ENCODE peak calls at places on chromosomes 7 and 10, in ten cellular contexts. One of them, this sample, is unnamed.

GRCh38 chr7:118969370-118969769 is 744.9 kb downstream of the ANKRD7 start:
- DNase-seq in CD8-positive, alpha-beta T cell: no peak
- DNase-seq in astrocyte: no peak
- DNase-seq in adrenal gland: no peak
- DNase-seq in H9: no peak
- DNase-seq in aorta: no peak
- DNase-seq in neural progenitor cell: no peak
- DNase-seq in heart left ventricle: no peak
- DNase-seq in gastrocnemius medialis: no peak
- DNase-seq in heart right ventricle: no peak
- DNase-seq in this sample: no peak

GRCh38 chr10:7408003-7408493 is 2.8 kb downstream of the SFMBT2 start:
- DNase-seq in gastrocnemius medialis: no peak
- DNase-seq in heart left ventricle: peak; percentile 68
- DNase-seq in H9: peak; percentile 55
- DNase-seq in astrocyte: peak; percentile 36
- DNase-seq in neural progenitor cell: peak; percentile 64
- DNase-seq in adrenal gland: peak; percentile 56
- DNase-seq in heart right ventricle: peak; percentile 65
- DNase-seq in aorta: peak; percentile 82
- DNase-seq in CD8-positive, alpha-beta T cell: peak; percentile 60
- DNase-seq in this sample: peak; percentile 17

GRCh38 chr10:19204239-19204917 is 155.8 kb downstream of the MALRD1 start:
- DNase-seq in heart right ventricle: no peak
- DNase-seq in CD8-positive, alpha-beta T cell: no peak
- DNase-seq in astrocyte: peak; percentile 57
- DNase-seq in H9: no peak
- DNase-seq in heart left ventricle: no peak
- DNase-seq in neural progenitor cell: no peak
- DNase-seq in aorta: no peak
- DNase-seq in gastrocnemius medialis: no peak
- DNase-seq in adrenal gland: no peak
- DNase-seq in this sample: no peak

GRCh38 chr7:38335490-38336135 is 62.2 kb upstream of the TARP start:
- DNase-seq in neural progenitor cell: peak; percentile 92
- DNase-seq in adrenal gland: peak; percentile 85
- DNase-seq in heart right ventricle: peak; percentile 75
- DNase-seq in CD8-positive, alpha-beta T cell: peak; percentile 79
- DNase-seq in gastrocnemius medialis: peak; percentile 40
- DNase-seq in H9: peak; percentile 97
- DNase-seq in astrocyte: peak; percentile 75
- DNase-seq in heart left ventricle: peak; percentile 89
- DNase-seq in aorta: peak; percentile 93
- DNase-seq in this sample: peak; percentile 86

GRCh38 chr10:4595920-4596319 is 230.1 kb upstream of the AKR1E2 start:
- DNase-seq in gastrocnemius medialis: no peak
- DNase-seq in adrenal gland: no peak
- DNase-seq in aorta: no peak
- DNase-seq in neural progenitor cell: no peak
- DNase-seq in CD8-positive, alpha-beta T cell: no peak
- DNase-seq in H9: no peak
- DNase-seq in astrocyte: no peak
- DNase-seq in heart right ventricle: no peak
- DNase-seq in heart left ventricle: no peak
- DNase-seq in this sample: no peak

GRCh38 chr7:138328215-138328614 is 131.8 kb upstream of the TRIM24 start:
- DNase-seq in heart right ventricle: no peak
- DNase-seq in aorta: no peak
- DNase-seq in neural progenitor cell: no peak
- DNase-seq in adrenal gland: no peak
- DNase-seq in gastrocnemius medialis: no peak
- DNase-seq in heart left ventricle: no peak
- DNase-seq in astrocyte: no peak
- DNase-seq in CD8-positive, alpha-beta T cell: no peak
- DNase-seq in H9: no peak
- DNase-seq in this sample: no peak

GRCh38 chr10:102269017-102269416 is 23.7 kb downstream of the GBF1 start:
- DNase-seq in aorta: no peak
- DNase-seq in adrenal gland: no peak
- DNase-seq in neural progenitor cell: no peak
- DNase-seq in CD8-positive, alpha-beta T cell: no peak
- DNase-seq in heart right ventricle: no peak
- DNase-seq in astrocyte: no peak
- DNase-seq in gastrocnemius medialis: peak; percentile 19
- DNase-seq in H9: no peak
- DNase-seq in heart left ventricle: no peak
- DNase-seq in this sample: no peak

GRCh38 chr7:139639563-139639962 is 116.1 kb downstream of the CLEC2L start:
- DNase-seq in astrocyte: no peak
- DNase-seq in adrenal gland: no peak
- DNase-seq in CD8-positive, alpha-beta T cell: no peak
- DNase-seq in H9: no peak
- DNase-seq in aorta: no peak
- DNase-seq in heart left ventricle: no peak
- DNase-seq in neural progenitor cell: no peak
- DNase-seq in heart right ventricle: no peak
- DNase-seq in gastrocnemius medialis: no peak
- DNase-seq in this sample: no peak

GRCh38 chr7:44291733-44292395 is 33.5 kb downstream of the CAMK2B start:
- DNase-seq in H9: no peak
- DNase-seq in CD8-positive, alpha-beta T cell: peak; percentile 0
- DNase-seq in heart right ventricle: no peak
- DNase-seq in heart left ventricle: no peak
- DNase-seq in aorta: no peak
- DNase-seq in gastrocnemius medialis: no peak
- DNase-seq in astrocyte: no peak
- DNase-seq in neural progenitor cell: peak; percentile 1
- DNase-seq in adrenal gland: peak; percentile 1
- DNase-seq in this sample: no peak

GRCh38 chr7:5396542-5396941 is 27.1 kb downstream of the TNRC18 start:
- DNase-seq in CD8-positive, alpha-beta T cell: peak; percentile 69
- DNase-seq in H9: no peak
- DNase-seq in astrocyte: no peak
- DNase-seq in heart right ventricle: no peak
- DNase-seq in neural progenitor cell: no peak
- DNase-seq in gastrocnemius medialis: no peak
- DNase-seq in adrenal gland: no peak
- DNase-seq in heart left ventricle: no peak
- DNase-seq in aorta: no peak
- DNase-seq in this sample: peak; percentile 30

GRCh38 chr7:133582766-133583523 is 330.1 kb downstream of the EXOC4 start:
- DNase-seq in heart left ventricle: no peak
- DNase-seq in CD8-positive, alpha-beta T cell: no peak
- DNase-seq in gastrocnemius medialis: no peak
- DNase-seq in astrocyte: peak; percentile 84
- DNase-seq in neural progenitor cell: no peak
- DNase-seq in adrenal gland: no peak
- DNase-seq in heart right ventricle: no peak
- DNase-seq in aorta: no peak
- DNase-seq in H9: no peak
- DNase-seq in this sample: no peak

GRCh38 chr7:126569402-126569801 is 683.3 kb downstream of the GRM8 start:
- DNase-seq in adrenal gland: no peak
- DNase-seq in heart left ventricle: no peak
- DNase-seq in H9: no peak
- DNase-seq in astrocyte: peak; percentile 2
- DNase-seq in gastrocnemius medialis: no peak
- DNase-seq in CD8-positive, alpha-beta T cell: no peak
- DNase-seq in heart right ventricle: no peak
- DNase-seq in neural progenitor cell: no peak
- DNase-seq in aorta: no peak
- DNase-seq in this sample: no peak

GRCh38 chr10:21368728-21369425 is 156.6 kb downstream of the SKIDA1 start:
- DNase-seq in adrenal gland: peak; percentile 86
- DNase-seq in heart left ventricle: no peak
- DNase-seq in astrocyte: peak; percentile 21
- DNase-seq in H9: no peak
- DNase-seq in gastrocnemius medialis: no peak
- DNase-seq in CD8-positive, alpha-beta T cell: no peak
- DNase-seq in heart right ventricle: no peak
- DNase-seq in neural progenitor cell: no peak
- DNase-seq in aorta: no peak
- DNase-seq in this sample: no peak

GRCh38 chr7:35993663-35994622 is 159.1 kb upstream of the EEPD1 start:
- DNase-seq in adrenal gland: no peak
- DNase-seq in heart right ventricle: no peak
- DNase-seq in neural progenitor cell: peak; percentile 38
- DNase-seq in gastrocnemius medialis: no peak
- DNase-seq in heart left ventricle: no peak
- DNase-seq in aorta: no peak
- DNase-seq in CD8-positive, alpha-beta T cell: no peak
- DNase-seq in astrocyte: no peak
- DNase-seq in H9: no peak
- DNase-seq in this sample: no peak

GRCh38 chr10:32905466-32905865 is 52.6 kb downstream of the ITGB1 start:
- DNase-seq in CD8-positive, alpha-beta T cell: no peak
- DNase-seq in heart left ventricle: no peak
- DNase-seq in aorta: no peak
- DNase-seq in neural progenitor cell: no peak
- DNase-seq in heart right ventricle: no peak
- DNase-seq in H9: no peak
- DNase-seq in astrocyte: no peak
- DNase-seq in gastrocnemius medialis: no peak
- DNase-seq in adrenal gland: no peak
- DNase-seq in this sample: no peak

GRCh38 chr7:31126976-31127375 is 74.9 kb downstream of the ADCYAP1R1 start:
- DNase-seq in gastrocnemius medialis: no peak
- DNase-seq in heart left ventricle: no peak
- DNase-seq in neural progenitor cell: no peak
- DNase-seq in aorta: no peak
- DNase-seq in astrocyte: peak; percentile 12
- DNase-seq in heart right ventricle: no peak
- DNase-seq in H9: no peak
- DNase-seq in adrenal gland: no peak
- DNase-seq in CD8-positive, alpha-beta T cell: no peak
- DNase-seq in this sample: no peak

GRCh38 chr10:59360605-59361515 is 1.5 kb downstream of the FAM13C start:
- DNase-seq in aorta: no peak
- DNase-seq in heart right ventricle: no peak
- DNase-seq in neural progenitor cell: peak; percentile 8
- DNase-seq in adrenal gland: peak; percentile 53
- DNase-seq in CD8-positive, alpha-beta T cell: no peak
- DNase-seq in gastrocnemius medialis: peak; percentile 32
- DNase-seq in H9: no peak
- DNase-seq in astrocyte: peak; percentile 25
- DNase-seq in heart left ventricle: no peak
- DNase-seq in this sample: no peak

GRCh38 chr7:56491636-56492425 is 375.6 kb upstream of the NUPR2 start:
- DNase-seq in adrenal gland: no peak
- DNase-seq in neural progenitor cell: no peak
- DNase-seq in gastrocnemius medialis: no peak
- DNase-seq in CD8-positive, alpha-beta T cell: no peak
- DNase-seq in heart left ventricle: no peak
- DNase-seq in heart right ventricle: no peak
- DNase-seq in aorta: no peak
- DNase-seq in H9: no peak
- DNase-seq in astrocyte: no peak
- DNase-seq in this sample: no peak
- H3K9me3 ChIP-seq in adrenal gland: no peaks in the 10 kb centered on the region
- H3K9me3 ChIP-seq in neural progenitor cell: peaks cover 17% of the 10 kb centered on the region
- H3K9me3 ChIP-seq in gastrocnemius medialis: no peaks in the 10 kb centered on the region
- H3K9me3 ChIP-seq in CD8-positive, alpha-beta T cell: no peaks in the 10 kb centered on the region
- H3K9me3 ChIP-seq in heart left ventricle: peaks cover 40% of the 10 kb centered on the region
- H3K9me3 ChIP-seq in heart right ventricle: peaks cover 59% of the 10 kb centered on the region
- H3K9me3 ChIP-seq in aorta: peaks cover 8% of the 10 kb centered on the region
- H3K9me3 ChIP-seq in H9: peaks cover 87% of the 10 kb centered on the region
- H3K9me3 ChIP-seq in astrocyte: peaks cover 34% of the 10 kb centered on the region
- H3K9me3 ChIP-seq in this sample: no peaks in the 10 kb centered on the region

GRCh38 chr7:131234719-131235488 is 92.8 kb upstream of the MKLN1 start:
- DNase-seq in CD8-positive, alpha-beta T cell: no peak
- DNase-seq in adrenal gland: no peak
- DNase-seq in heart left ventricle: no peak
- DNase-seq in aorta: no peak
- DNase-seq in H9: no peak
- DNase-seq in heart right ventricle: no peak
- DNase-seq in neural progenitor cell: no peak
- DNase-seq in gastrocnemius medialis: no peak
- DNase-seq in astrocyte: no peak
- DNase-seq in this sample: no peak
- H3K9me3 ChIP-seq in CD8-positive, alpha-beta T cell: no peaks in the 10 kb centered on the region
- H3K9me3 ChIP-seq in adrenal gland: no peaks in the 10 kb centered on the region
- H3K9me3 ChIP-seq in heart left ventricle: no peaks in the 10 kb centered on the region
- H3K9me3 ChIP-seq in aorta: peaks cover 3% of the 10 kb centered on the region
- H3K9me3 ChIP-seq in H9: no peaks in the 10 kb centered on the region
- H3K9me3 ChIP-seq in heart right ventricle: peaks cover 8% of the 10 kb centered on the region
- H3K9me3 ChIP-seq in neural progenitor cell: no peaks in the 10 kb centered on the region
- H3K9me3 ChIP-seq in gastrocnemius medialis: no peaks in the 10 kb centered on the region
- H3K9me3 ChIP-seq in astrocyte: no peaks in the 10 kb centered on the region
- H3K9me3 ChIP-seq in this sample: no peaks in the 10 kb centered on the region

DNA sequence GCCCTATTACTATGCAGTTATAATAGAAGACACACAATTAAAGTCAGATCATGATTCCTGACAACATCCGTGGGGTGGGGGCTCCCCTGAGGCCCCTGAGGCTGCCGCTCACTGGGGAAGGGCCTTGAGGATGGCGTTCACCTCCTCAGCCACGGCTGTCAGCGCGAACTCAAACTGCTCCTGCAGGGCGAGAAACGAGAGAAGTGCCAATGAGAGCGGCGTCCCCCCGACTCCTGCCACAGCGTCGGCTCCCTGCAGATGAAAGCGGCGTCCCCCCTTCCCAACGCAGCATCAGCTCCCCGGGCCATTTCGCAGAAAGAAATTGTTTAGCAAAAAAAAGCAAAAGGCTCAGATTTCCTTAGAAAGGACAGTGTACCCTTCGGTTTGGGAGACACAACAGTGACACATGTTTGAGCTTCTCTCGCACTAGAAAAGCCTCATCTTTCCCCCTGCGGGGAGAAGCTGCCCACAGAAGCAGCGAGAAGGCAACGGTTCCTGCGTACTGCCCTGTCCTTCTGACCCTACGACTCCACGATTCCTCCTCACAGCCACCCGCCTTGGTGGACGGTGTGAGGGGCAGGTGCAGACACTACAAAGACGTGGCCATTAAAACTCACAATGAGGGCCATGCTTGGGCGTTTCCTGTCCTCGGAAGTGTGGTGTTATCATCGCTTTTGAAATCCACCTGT is 203.9 kb downstream of the DNAJB6 start:
- DNase-seq in adrenal gland: no peak
- DNase-seq in heart left ventricle: no peak
- DNase-seq in gastrocnemius medialis: no peak
- DNase-seq in astrocyte: no peak
- DNase-seq in heart right ventricle: no peak
- DNase-seq in CD8-positive, alpha-beta T cell: no peak
- DNase-seq in H9: no peak
- DNase-seq in neural progenitor cell: no peak
- DNase-seq in aorta: no peak
- DNase-seq in this sample: no peak
- H3K9me3 ChIP-seq in adrenal gland: no peaks in the 10 kb centered on the region
- H3K9me3 ChIP-seq in heart left ventricle: no peaks in the 10 kb centered on the region
- H3K9me3 ChIP-seq in gastrocnemius medialis: no peaks in the 10 kb centered on the region
- H3K9me3 ChIP-seq in astrocyte: no peaks in the 10 kb centered on the region
- H3K9me3 ChIP-seq in heart right ventricle: no peaks in the 10 kb centered on the region
- H3K9me3 ChIP-seq in CD8-positive, alpha-beta T cell: no peaks in the 10 kb centered on the region
- H3K9me3 ChIP-seq in H9: no peaks in the 10 kb centered on the region
- H3K9me3 ChIP-seq in neural progenitor cell: no peaks in the 10 kb centered on the region
- H3K9me3 ChIP-seq in aorta: no peaks in the 10 kb centered on the region
- H3K9me3 ChIP-seq in this sample: no peaks in the 10 kb centered on the region

DNA sequence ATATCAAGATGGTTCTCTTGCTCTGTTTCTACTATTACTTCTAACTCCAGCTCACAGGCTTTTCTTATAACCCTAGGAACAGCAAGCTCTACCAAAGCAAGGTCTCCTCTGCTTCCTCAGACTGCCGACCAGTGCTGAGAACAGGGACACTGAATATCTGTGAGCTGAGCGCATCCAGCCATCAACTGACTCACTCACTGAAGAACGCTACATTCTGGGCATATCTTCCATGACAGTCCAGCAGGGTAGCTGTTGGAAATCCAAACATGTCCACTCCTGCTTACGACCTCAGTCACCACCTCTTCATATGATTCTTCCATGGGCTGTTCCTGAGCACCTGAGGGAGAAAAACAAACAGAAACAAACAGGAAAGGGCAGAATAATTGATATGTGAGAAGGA is 2.8 kb downstream of the ZNF32 start:
- DNase-seq in heart right ventricle: no peak
- DNase-seq in aorta: no peak
- DNase-seq in astrocyte: no peak
- DNase-seq in H9: no peak
- DNase-seq in heart left ventricle: no peak
- DNase-seq in CD8-positive, alpha-beta T cell: no peak
- DNase-seq in adrenal gland: no peak
- DNase-seq in neural progenitor cell: no peak
- DNase-seq in gastrocnemius medialis: no peak
- DNase-seq in this sample: no peak
- H3K9me3 ChIP-seq in heart right ventricle: peaks cover 66% of the 10 kb centered on the region
- H3K9me3 ChIP-seq in aorta: peaks cover 18% of the 10 kb centered on the region
- H3K9me3 ChIP-seq in astrocyte: peaks cover 42% of the 10 kb centered on the region
- H3K9me3 ChIP-seq in H9: peaks cover 43% of the 10 kb centered on the region
- H3K9me3 ChIP-seq in heart left ventricle: peaks cover 58% of the 10 kb centered on the region
- H3K9me3 ChIP-seq in CD8-positive, alpha-beta T cell: peaks cover 54% of the 10 kb centered on the region
- H3K9me3 ChIP-seq in adrenal gland: peaks cover 7% of the 10 kb centered on the region
- H3K9me3 ChIP-seq in neural progenitor cell: peaks cover 54% of the 10 kb centered on the region
- H3K9me3 ChIP-seq in gastrocnemius medialis: peaks cover 21% of the 10 kb centered on the region
- H3K9me3 ChIP-seq in this sample: no peaks in the 10 kb centered on the region